ENCODE peak calls at places on chromosome 3, in seven cellular contexts. O, R, C, W, D, I and U are unnamed samples.

GRCh38 chr3:37862712-37863551 is 1.3 kb downstream of the CTDSPL start:
- DNase-seq in O (peak), W (no peak), R (no peak), C (no peak), D (no peak), I (peak), U (peak)

GRCh38 chr3:38558864-38559263 is 62.7 kb downstream of the EXOG start:
- DNase-seq in O (no peak), R (no peak), W (no peak), I (no peak), C (no peak), D (no peak), U (no peak)

GRCh38 chr3:81451611-81452010 is 309.8 kb downstream of the GBE1 start:
- DNase-seq in I (no peak), O (no peak), D (no peak), R (no peak), C (no peak), W (no peak), U (no peak)

GRCh38 chr3:182470187-182470586 is 323.1 kb upstream of the ATP11B start:
- DNase-seq in O (no peak), C (no peak), W (no peak), I (peak), R (no peak), D (no peak), U (no peak)

GRCh38 chr3:45754461-45754860 is 41.9 kb downstream of the SLC6A20 start:
- DNase-seq in C (no peak), W (no peak), D (no peak), R (no peak), O (no peak), I (no peak), U (no peak)

GRCh38 chr3:111610189-111610588 is 15.0 kb upstream of the ZBED2 start:
- DNase-seq in I (no peak), W (no peak), R (no peak), O (no peak), C (peak), D (no peak), U (no peak)

GRCh38 chr3:106006001-106006400 is 137.2 kb upstream of the CBLB start:
- DNase-seq in C (no peak), I (no peak), R (no peak), O (no peak), D (no peak), W (no peak), U (no peak)

GRCh38 chr3:8840556-8840955 is 71.1 kb upstream of the OXTR start:
- DNase-seq in O (no peak), D (no peak), W (no peak), R (no peak), C (no peak), I (no peak), U (no peak)

GRCh38 chr3:25532763-25533162 is 104.7 kb downstream of the RARB start:
- DNase-seq in R (no peak), W (peak), D (peak), C (no peak), I (peak), O (peak), U (no peak)

GRCh38 chr3:40930772-40931171 is 268.5 kb upstream of the CTNNB1 start:
- DNase-seq in O (no peak), I (no peak), D (no peak), R (no peak), W (no peak), C (no peak), U (no peak)

GRCh38 chr3:125109541-125109925 is 53.7 kb upstream of the HEG1 start:
- DNase-seq in D (no peak), C (no peak), I (no peak), W (no peak), R (no peak), O (peak), U (no peak)

GRCh38 chr3:125110876-125111480 is 55.2 kb upstream of the HEG1 start:
- DNase-seq in C (peak), O (peak), I (no peak), R (no peak), D (no peak), W (no peak), U (no peak)

GRCh38 chr3:125107861-125108567 is 52.2 kb upstream of the HEG1 start:
- DNase-seq in R (no peak), I (no peak), D (no peak), W (no peak), C (peak), O (no peak), U (no peak)

GRCh38 chr3:125108833-125109540 is 53.2 kb upstream of the HEG1 start:
- DNase-seq in W (no peak), D (no peak), R (no peak), I (no peak), C (no peak), O (peak), U (peak)

GRCh38 chr3:125110016-125110875 is 54.4 kb upstream of the HEG1 start:
- DNase-seq in C (no peak), O (peak), W (peak), D (no peak), I (no peak), R (no peak), U (no peak)
- TF ChIP-seq JUND in C (no peak), O (no peak), W (peak), D (no peak), I (no peak), R (peak), U (no peak)

GRCh38 chr3:66336358-66336766 is 115.6 kb downstream of the SLC25A26 start:
- DNase-seq in I (no peak), C (no peak), R (no peak), D (no peak), W (no peak), O (no peak), U (no peak)
- TF ChIP-seq JUND in I (no peak), C (no peak), R (no peak), D (no peak), W (no peak), O (no peak), U (no peak)

DNA sequence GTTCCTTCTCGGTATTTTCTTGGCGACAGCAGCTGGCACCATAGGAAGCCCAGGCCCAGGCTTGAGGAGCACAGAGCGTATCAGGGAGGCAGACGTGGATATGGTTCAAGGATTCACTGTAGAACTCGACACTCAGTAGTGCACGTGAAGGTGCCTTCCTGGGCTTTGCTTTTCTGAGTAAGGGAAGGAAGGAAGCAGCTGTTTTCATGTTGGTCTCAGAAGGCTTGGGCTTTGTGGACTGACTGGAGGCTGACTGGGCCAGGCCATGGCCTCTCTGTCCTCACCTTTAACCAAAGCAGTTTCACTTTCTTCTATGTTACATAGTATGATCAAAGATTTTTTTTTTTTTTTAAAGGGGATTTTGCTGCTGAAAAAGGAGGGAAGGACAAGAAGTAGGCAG is 6.9 kb upstream of the GHRL start:
- DNase-seq in R (no peak), I (no peak), W (no peak), D (no peak), C (no peak), O (no peak), U (no peak)
- TF ChIP-seq JUND in R (no peak), I (no peak), W (no peak), D (no peak), C (no peak), O (no peak), U (no peak)

GRCh38 chr3:143529018-143529478 is 319.2 kb downstream of the SLC9A9 start:
- DNase-seq in C (peak), D (no peak), W (no peak), O (no peak), I (no peak), R (no peak), U (no peak)
- TF ChIP-seq JUND in C (no peak), D (no peak), W (no peak), O (no peak), I (no peak), R (no peak), U (no peak)

GRCh38 chr3:48143567-48143966 is 44.6 kb downstream of the CDC25A start:
- DNase-seq in C (no peak), I (no peak), D (no peak), R (no peak), W (no peak), O (no peak), U (no peak)

GRCh38 chr3:48137425-48137999 is 50.7 kb downstream of the CDC25A start:
- DNase-seq in R (no peak), O (no peak), D (no peak), C (no peak), W (no peak), I (no peak), U (no peak)

GRCh38 chr3:48141225-48142137 is 46.7 kb downstream of the CDC25A start:
- DNase-seq in R (no peak), C (no peak), W (no peak), O (no peak), D (no peak), I (no peak), U (no peak)

GRCh38 chr3:48142316-48142870 is 45.8 kb downstream of the CDC25A start:
- DNase-seq in W (no peak), R (no peak), D (no peak), C (no peak), O (no peak), I (no peak), U (no peak)

DNA sequence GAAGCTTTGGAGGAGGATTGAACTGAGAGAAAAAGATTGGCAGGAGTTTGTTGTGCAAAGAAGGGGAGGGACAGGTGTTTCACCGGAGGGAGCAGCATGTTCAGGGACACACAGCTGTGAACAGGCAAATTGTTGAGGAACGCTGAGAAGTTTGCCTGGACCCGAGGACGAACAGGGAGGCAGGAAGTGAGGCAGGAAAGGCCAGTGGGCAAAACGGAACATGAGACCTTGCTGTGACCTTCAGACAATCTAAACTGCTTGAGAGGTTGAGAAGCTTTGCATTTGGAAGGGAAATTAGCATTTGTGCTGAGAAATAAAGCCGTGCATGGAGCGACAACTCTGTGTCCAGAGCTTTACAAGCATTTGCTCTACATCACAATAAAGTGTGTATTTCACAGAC is 47.9 kb downstream of the CDC25A start:
- DNase-seq in R (no peak), D (no peak), C (no peak), W (no peak), O (no peak), I (no peak), U (no peak)
- TF ChIP-seq JUND in R (no peak), D (no peak), C (no peak), W (no peak), O (no peak), I (no peak), U (no peak)

GRCh38 chr3:198108756-198109155 is 148.7 kb downstream of the LMLN start:
- DNase-seq in C (no peak), I (no peak), R (no peak), O (no peak), W (no peak), D (no peak), U (no peak)

GRCh38 chr3:198112031-198112430 is 152.0 kb downstream of the LMLN start:
- DNase-seq in R (no peak), W (no peak), D (no peak), I (no peak), O (no peak), C (no peak), U (no peak)

GRCh38 chr3:198109883-198110282 is 149.9 kb downstream of the LMLN start:
- DNase-seq in O (no peak), R (no peak), C (no peak), W (no peak), D (no peak), I (no peak), U (no peak)

GRCh38 chr3:198107840-198108734 is 148.1 kb downstream of the LMLN start:
- DNase-seq in R (no peak), O (no peak), W (no peak), C (no peak), D (peak), I (no peak), U (no peak)

GRCh38 chr3:198113219-198114053 is 153.4 kb downstream of the LMLN start:
- DNase-seq in O (peak), I (no peak), D (no peak), R (peak), C (no peak), W (no peak), U (no peak)
- TF ChIP-seq JUND in O (no peak), I (no peak), D (no peak), R (no peak), C (no peak), W (no peak), U (no peak)

DNA sequence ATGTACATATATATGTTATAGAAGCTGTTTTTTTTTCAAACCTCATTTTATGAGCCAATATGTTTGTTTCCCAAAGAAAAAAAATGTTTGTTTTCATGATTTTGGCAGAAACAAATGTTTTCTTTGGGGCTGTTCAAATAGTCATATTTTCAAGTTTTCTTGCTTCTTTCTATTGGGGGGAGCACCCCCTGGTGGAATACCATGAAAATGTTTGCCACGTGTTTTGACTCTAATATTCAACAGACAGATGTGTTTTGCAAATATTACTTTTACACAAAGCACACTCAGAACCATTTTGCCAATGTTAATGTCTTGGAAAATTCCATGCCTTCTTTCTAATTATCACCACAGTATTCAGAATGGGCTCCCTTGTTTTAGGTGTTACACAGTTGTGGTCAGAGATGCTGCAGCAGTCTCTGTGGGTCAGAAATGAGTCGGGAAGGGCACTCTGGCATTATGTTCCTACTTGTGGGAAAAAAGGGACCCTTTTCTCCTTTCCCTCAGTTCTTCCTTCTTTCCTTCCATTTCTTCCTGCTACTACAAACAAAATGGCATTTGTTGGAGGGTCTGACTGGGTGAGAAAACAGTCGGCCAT is 817.0 kb downstream of the TUSC7 start:
- DNase-seq in O (no peak), R (no peak), I (peak), C (no peak), D (no peak), W (peak), U (peak)
- TF ChIP-seq JUND in O (no peak), R (no peak), I (no peak), C (no peak), D (no peak), W (no peak), U (no peak)